ENCODE peak calls at places on chromosomes 12 and 14, in four cellular contexts. N is activated T-cell treated with anti-CD3 and anti-CD28 coated beads, Interleukin-2, amount 50 U/mL, for 48 hours; O is effector CD4-positive, alpha-beta T cell; J is NCI-H187. T is an unnamed sample.

GRCh38 chr12:68762691-68763090 is 16.7 kb downstream of the SLC35E3 start:
- DNase-seq in N (no peak), O (no peak), J (no peak), T (no peak)

GRCh38 chr12:69028941-69029729 is 96.2 kb upstream of the CPM start:
- DNase-seq in N (no peak), O (no peak), J (no peak), T (no peak)

GRCh38 chr14:57293851-57294837 is 25.4 kb downstream of the AP5M1 start:
- DNase-seq in N (no peak), O (no peak), J (no peak), T (no peak)

GRCh38 chr14:78356406-78356805 is 186.2 kb downstream of the NRXN3 start:
- DNase-seq in N (no peak), O (no peak), J (no peak), T (peak)

GRCh38 chr12:26728205-26729050 is 104.6 kb downstream of the ITPR2 start:
- DNase-seq in N (no peak), O (no peak), J (no peak), T (no peak)

GRCh38 chr14:54040851-54041250 is 84.2 kb upstream of the BMP4 start:
- DNase-seq in N (no peak), O (no peak), J (no peak), T (no peak)

GRCh38 chr12:66683073-66683472 is 4.2 kb upstream of the GRIP1 start:
- DNase-seq in N (no peak), O (no peak), J (no peak), T (no peak)

GRCh38 chr14:45135181-45135580 is 549 bp upstream of the FANCM start:
- DNase-seq in N (no peak), O (no peak), J (peak), T (no peak)

GRCh38 chr12:93109794-93110203 is 180.7 kb upstream of the EEA1 start:
- DNase-seq in N (peak), O (no peak), J (no peak), T (no peak)

GRCh38 chr14:76836029-76836630 is 9.9 kb downstream of the LRRC74A start:
- DNase-seq in N (no peak), O (no peak), J (no peak), T (no peak)

GRCh38 chr12:124738636-124739467 is 124.8 kb downstream of the SCARB1 start:
- DNase-seq in N (no peak), O (no peak), J (no peak), T (no peak)

GRCh38 chr12:130227641-130228040 is 65.4 kb downstream of the FZD10 start:
- DNase-seq in N (no peak), O (no peak), J (no peak), T (no peak)

GRCh38 chr12:108004368-108004767 is 124.7 kb upstream of the WSCD2 start:
- DNase-seq in N (no peak), O (no peak), J (peak), T (no peak)

GRCh38 chr12:92185052-92185451 is 39.4 kb upstream of the BTG1 start:
- DNase-seq in N (no peak), O (peak), J (no peak), T (no peak)

GRCh38 chr12:1939745-1940607 is 21.5 kb upstream of the CACNA2D4 start:
- DNase-seq in N (peak), O (peak), J (peak), T (peak)

GRCh38 chr12:122646568-122647220 is 56.5 kb downstream of the HCAR2 start:
- DNase-seq in N (peak), O (no peak), J (no peak), T (no peak)

GRCh38 chr12:68733661-68734071 is 12.3 kb upstream of the SLC35E3 start:
- DNase-seq in N (no peak), O (no peak), J (no peak), T (no peak)

GRCh38 chr14:20857630-20858261 is 33.4 kb upstream of the RNASE3 start:
- DNase-seq in N (peak), O (peak), J (no peak), T (peak)

GRCh38 chr14:39474416-39474911 is 42.2 kb upstream of the FBXO33 start:
- DNase-seq in N (no peak), O (no peak), J (no peak), T (no peak)

GRCh38 chr12:127294651-127295205 is 972.2 kb upstream of the TMEM132C start:
- DNase-seq in N (no peak), O (no peak), J (no peak), T (no peak)

GRCh38 chr12:26149963-26150362 is 25.1 kb upstream of the BHLHE41 start:
- DNase-seq in N (no peak), O (no peak), J (no peak), T (no peak)

GRCh38 chr14:100568164-100568997 is 18.8 kb downstream of the BEGAIN start:
- DNase-seq in N (no peak), O (no peak), J (no peak), T (no peak)

GRCh38 chr14:54369343-54369742 is 27.5 kb upstream of the CDKN3 start:
- DNase-seq in N (no peak), O (no peak), J (no peak), T (no peak)

GRCh38 chr12:55736780-55737580 is 5.9 kb upstream of the GDF11 start:
- DNase-seq in N (peak), O (no peak), J (peak), T (peak)

GRCh38 chr14:93832665-93833064 is 44.4 kb upstream of the PRIMA1 start:
- DNase-seq in N (no peak), O (no peak), J (no peak), T (no peak)

GRCh38 chr12:40565029-40565633 is 127.1 kb upstream of the CNTN1 start:
- DNase-seq in N (no peak), O (no peak), J (no peak), T (no peak)

T was measured in nucleus accumbens.